ENCODE peak calls at places on chromosome 6, in six cellular contexts. One of them, this sample, is unnamed.

GRCh38 chr6:38552136-38552535 is 87.6 kb downstream of the BTBD9 start:
- DNase-seq in H1: no peak
- DNase-seq in HepG2: no peak
- DNase-seq in SK-N-SH: no peak
- DNase-seq in GM12878: peak
- DNase-seq in K562: no peak
- DNase-seq in this sample: no peak

GRCh38 chr6:104789770-104790190 is 69.9 kb downstream of the HACE1 start:
- DNase-seq in GM12878: no peak
- DNase-seq in H1: no peak
- DNase-seq in K562: peak
- DNase-seq in HepG2: peak
- DNase-seq in SK-N-SH: no peak
- DNase-seq in this sample: peak

GRCh38 chr6:52547647-52548352 is 29.1 kb downstream of the TRAM2 start:
- DNase-seq in GM12878: no peak
- DNase-seq in HepG2: peak
- DNase-seq in SK-N-SH: peak
- DNase-seq in H1: no peak
- DNase-seq in K562: peak
- DNase-seq in this sample: no peak

GRCh38 chr6:43969158-43969981 is 157.9 kb downstream of the MRPL14 start:
- DNase-seq in GM12878: no peak
- DNase-seq in SK-N-SH: no peak
- DNase-seq in HepG2: no peak
- DNase-seq in H1: no peak
- DNase-seq in K562: peak
- DNase-seq in this sample: no peak

GRCh38 chr6:155418017-155418749 is 37.5 kb downstream of the NOX3 start:
- DNase-seq in SK-N-SH: no peak
- DNase-seq in K562: no peak
- DNase-seq in H1: no peak
- DNase-seq in HepG2: no peak
- DNase-seq in GM12878: peak
- DNase-seq in this sample: no peak

GRCh38 chr6:138493413-138493812 is 5.9 kb downstream of the NHSL1 start:
- DNase-seq in H1: no peak
- DNase-seq in SK-N-SH: no peak
- DNase-seq in HepG2: no peak
- DNase-seq in GM12878: no peak
- DNase-seq in K562: no peak
- DNase-seq in this sample: no peak

GRCh38 chr6:37171141-37171969 is 1.4 kb downstream of the PIM1 start:
- DNase-seq in GM12878: no peak
- DNase-seq in K562: peak
- DNase-seq in H1: no peak
- DNase-seq in HepG2: no peak
- DNase-seq in SK-N-SH: peak
- DNase-seq in this sample: no peak

GRCh38 chr6:37669887-37670437 is 27.7 kb downstream of the MDGA1 start:
- DNase-seq in K562: no peak
- DNase-seq in H1: no peak
- DNase-seq in SK-N-SH: no peak
- DNase-seq in HepG2: no peak
- DNase-seq in GM12878: no peak
- DNase-seq in this sample: no peak

GRCh38 chr6:118577972-118578371 is 29.9 kb downstream of the PLN start:
- DNase-seq in H1: no peak
- DNase-seq in GM12878: no peak
- DNase-seq in HepG2: no peak
- DNase-seq in SK-N-SH: no peak
- DNase-seq in K562: no peak
- DNase-seq in this sample: no peak

GRCh38 chr6:105748737-105749161 is 337.4 kb upstream of the PRDM1 start:
- DNase-seq in GM12878: no peak
- DNase-seq in K562: no peak
- DNase-seq in SK-N-SH: no peak
- DNase-seq in H1: no peak
- DNase-seq in HepG2: no peak
- DNase-seq in this sample: no peak

GRCh38 chr6:55512904-55513303 is 66.1 kb downstream of the HMGCLL1 start:
- DNase-seq in GM12878: no peak
- DNase-seq in K562: no peak
- DNase-seq in HepG2: no peak
- DNase-seq in SK-N-SH: no peak
- DNase-seq in H1: no peak
- DNase-seq in this sample: no peak

GRCh38 chr6:81237226-81237625 is 515.3 kb downstream of the TENT5A start:
- DNase-seq in K562: no peak
- DNase-seq in SK-N-SH: no peak
- DNase-seq in GM12878: no peak
- DNase-seq in HepG2: no peak
- DNase-seq in H1: no peak
- DNase-seq in this sample: no peak

GRCh38 chr6:93176070-93176469 is 243.3 kb downstream of the EPHA7 start:
- DNase-seq in HepG2: no peak
- DNase-seq in K562: no peak
- DNase-seq in SK-N-SH: no peak
- DNase-seq in GM12878: peak
- DNase-seq in H1: no peak
- DNase-seq in this sample: no peak

GRCh38 chr6:108738684-108739406 is 109.4 kb upstream of the ARMC2 start:
- DNase-seq in HepG2: no peak
- DNase-seq in GM12878: no peak
- DNase-seq in H1: no peak
- DNase-seq in K562: no peak
- DNase-seq in SK-N-SH: no peak
- DNase-seq in this sample: no peak

GRCh38 chr6:138545621-138545980 is 46.3 kb upstream of the NHSL1 start:
- DNase-seq in HepG2: no peak
- DNase-seq in GM12878: no peak
- DNase-seq in SK-N-SH: no peak
- DNase-seq in K562: no peak
- DNase-seq in H1: no peak
- DNase-seq in this sample: no peak

GRCh38 chr6:127691147-127691546 is 114.2 kb downstream of the C6orf58 start:
- DNase-seq in GM12878: no peak
- DNase-seq in SK-N-SH: no peak
- DNase-seq in HepG2: no peak
- DNase-seq in K562: no peak
- DNase-seq in H1: no peak
- DNase-seq in this sample: no peak

GRCh38 chr6:127690092-127690491 is 113.1 kb downstream of the C6orf58 start:
- DNase-seq in GM12878: no peak
- DNase-seq in SK-N-SH: no peak
- DNase-seq in H1: no peak
- DNase-seq in K562: no peak
- DNase-seq in HepG2: no peak
- DNase-seq in this sample: peak

GRCh38 chr6:127690588-127690987 is 113.6 kb downstream of the C6orf58 start:
- DNase-seq in GM12878: no peak
- DNase-seq in HepG2: no peak
- DNase-seq in SK-N-SH: no peak
- DNase-seq in H1: no peak
- DNase-seq in K562: no peak
- DNase-seq in this sample: no peak

DNA sequence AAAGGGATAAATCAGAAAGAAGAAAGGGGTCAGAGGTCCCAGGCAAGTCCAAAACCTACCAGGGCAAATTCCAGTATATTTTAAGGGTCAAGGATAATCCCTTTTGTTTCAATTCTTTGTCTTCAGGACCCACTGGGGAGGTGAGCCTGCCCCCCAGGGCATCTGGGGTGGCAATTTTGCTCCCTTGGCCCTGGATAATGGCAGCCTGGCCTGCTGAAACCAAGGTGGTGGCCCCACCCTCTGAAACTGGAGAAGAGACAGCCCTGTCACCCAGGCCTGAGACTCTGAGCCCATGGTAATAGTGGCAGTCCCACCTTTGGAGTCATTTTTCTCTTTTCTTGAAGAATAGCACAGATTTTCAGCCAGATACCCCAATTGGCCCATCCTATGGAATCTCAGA is 118.1 kb downstream of the C6orf58 start:
- DNase-seq in HepG2: no peak
- DNase-seq in GM12878: no peak
- DNase-seq in H1: no peak
- DNase-seq in SK-N-SH: no peak
- DNase-seq in K562: no peak
- DNase-seq in this sample: no peak
- TF ChIP-seq SIN3A in HepG2: no peak
- TF ChIP-seq SIN3A in GM12878: no peak
- TF ChIP-seq SIN3A in H1: no peak
- TF ChIP-seq SIN3A in SK-N-SH: no peak
- TF ChIP-seq SIN3A in K562: no peak
- TF ChIP-seq SIN3A in this sample: no peak

GRCh38 chr6:83637953-83638352 is 70.9 kb downstream of the SNAP91 start:
- DNase-seq in H1: no peak
- DNase-seq in HepG2: no peak
- DNase-seq in K562: no peak
- DNase-seq in SK-N-SH: no peak
- DNase-seq in GM12878: no peak
- DNase-seq in this sample: no peak
- TF ChIP-seq JUND in H1: no peak
- TF ChIP-seq JUND in HepG2: no peak
- TF ChIP-seq JUND in K562: no peak
- TF ChIP-seq JUND in SK-N-SH: no peak
- TF ChIP-seq JUND in GM12878: no peak
- TF ChIP-seq JUND in this sample: no peak

GRCh38 chr6:115663681-115664080 is 397.0 kb downstream of the FRK start:
- DNase-seq in SK-N-SH: no peak
- DNase-seq in H1: no peak
- DNase-seq in HepG2: no peak
- DNase-seq in GM12878: no peak
- DNase-seq in K562: no peak
- DNase-seq in this sample: no peak

GRCh38 chr6:115668781-115669180 is 391.9 kb downstream of the FRK start:
- DNase-seq in HepG2: no peak
- DNase-seq in H1: no peak
- DNase-seq in SK-N-SH: no peak
- DNase-seq in GM12878: no peak
- DNase-seq in K562: no peak
- DNase-seq in this sample: no peak

GRCh38 chr6:115666997-115667396 is 393.7 kb downstream of the FRK start:
- DNase-seq in H1: no peak
- DNase-seq in K562: no peak
- DNase-seq in GM12878: no peak
- DNase-seq in HepG2: no peak
- DNase-seq in SK-N-SH: no peak
- DNase-seq in this sample: no peak

GRCh38 chr6:115665310-115665709 is 395.4 kb downstream of the FRK start:
- DNase-seq in GM12878: no peak
- DNase-seq in H1: no peak
- DNase-seq in K562: no peak
- DNase-seq in SK-N-SH: no peak
- DNase-seq in HepG2: no peak
- DNase-seq in this sample: no peak

DNA sequence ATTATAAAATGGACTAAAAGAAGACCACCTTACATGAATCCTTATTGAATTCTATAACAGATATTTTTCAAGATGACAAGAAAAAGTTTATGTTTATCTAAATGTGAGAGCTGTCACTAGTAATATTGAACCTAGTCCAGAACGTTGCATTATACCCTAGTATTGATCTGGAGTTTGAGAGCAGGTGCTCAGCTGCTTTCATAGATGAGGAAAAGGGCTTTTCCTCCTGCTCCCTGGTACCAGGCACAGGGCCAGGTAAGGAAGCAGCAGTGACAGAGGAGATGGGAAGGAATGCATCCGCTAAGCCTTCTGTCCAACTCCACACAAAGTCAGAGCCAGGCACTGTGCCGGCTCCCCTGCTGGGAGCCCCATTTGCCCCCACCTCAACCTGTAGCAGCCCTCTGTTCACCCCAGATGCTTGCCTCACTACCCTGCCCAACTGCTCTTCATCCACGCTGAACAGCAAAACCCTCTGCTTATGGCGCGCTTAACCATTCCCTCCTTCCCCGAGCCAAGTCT is 393.2 kb downstream of the FRK start:
- DNase-seq in H1: no peak
- DNase-seq in SK-N-SH: no peak
- DNase-seq in HepG2: no peak
- DNase-seq in K562: no peak
- DNase-seq in GM12878: no peak
- DNase-seq in this sample: no peak
- TF ChIP-seq SIN3A in H1: no peak
- TF ChIP-seq SIN3A in SK-N-SH: no peak
- TF ChIP-seq SIN3A in HepG2: no peak
- TF ChIP-seq SIN3A in K562: no peak
- TF ChIP-seq SIN3A in GM12878: no peak
- TF ChIP-seq SIN3A in this sample: no peak

GRCh38 chr6:160309718-160310117 is 38.5 kb upstream of the SLC22A3 start:
- DNase-seq in SK-N-SH: no peak
- DNase-seq in H1: no peak
- DNase-seq in HepG2: no peak
- DNase-seq in K562: no peak
- DNase-seq in GM12878: no peak
- DNase-seq in this sample: no peak

GRCh38 chr6:160301341-160301740 is 42.7 kb upstream of the SLC22A2 start:
- DNase-seq in H1: no peak
- DNase-seq in HepG2: no peak
- DNase-seq in K562: no peak
- DNase-seq in GM12878: no peak
- DNase-seq in SK-N-SH: no peak
- DNase-seq in this sample: no peak

GRCh38 chr6:160306284-160306683 is 41.9 kb upstream of the SLC22A3 start:
- DNase-seq in SK-N-SH: no peak
- DNase-seq in HepG2: no peak
- DNase-seq in GM12878: no peak
- DNase-seq in K562: no peak
- DNase-seq in H1: no peak
- DNase-seq in this sample: no peak
- TF ChIP-seq JUND in SK-N-SH: no peak
- TF ChIP-seq JUND in HepG2: no peak
- TF ChIP-seq JUND in GM12878: no peak
- TF ChIP-seq JUND in K562: no peak
- TF ChIP-seq JUND in H1: no peak
- TF ChIP-seq JUND in this sample: no peak

DNA sequence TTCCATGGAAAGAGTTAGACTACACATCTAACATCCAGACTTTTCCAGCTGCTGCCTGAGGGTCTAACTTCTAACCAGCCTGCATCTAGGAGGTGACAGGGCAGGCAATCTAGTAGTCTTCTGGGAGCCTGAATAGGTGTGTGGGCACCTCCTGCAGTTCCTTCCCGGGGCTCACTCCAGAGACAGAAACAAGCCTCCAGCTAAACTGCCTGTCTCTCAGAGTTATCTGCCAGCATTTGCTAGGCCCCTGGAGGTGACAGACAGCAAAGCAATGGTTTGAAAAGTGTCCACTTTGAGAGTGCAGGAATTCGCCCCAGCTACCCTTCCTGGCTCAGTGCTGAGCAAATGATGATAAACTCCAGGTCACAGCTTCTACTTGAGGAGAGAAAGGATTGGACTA is 240.5 kb upstream of the PRSS16 start:
- DNase-seq in K562: no peak
- DNase-seq in GM12878: no peak
- DNase-seq in H1: no peak
- DNase-seq in SK-N-SH: no peak
- DNase-seq in HepG2: no peak
- DNase-seq in this sample: no peak
- TF ChIP-seq SIN3A in K562: no peak
- TF ChIP-seq SIN3A in GM12878: no peak
- TF ChIP-seq SIN3A in H1: no peak
- TF ChIP-seq SIN3A in SK-N-SH: no peak
- TF ChIP-seq SIN3A in HepG2: no peak
- TF ChIP-seq SIN3A in this sample: no peak

This sample was measured in HCT116.